ENCODE peak calls at places on chromosomes 13 and 19, in five cellular contexts. N is fibroblast of pulmonary artery, V is NCI-H1436, R is lower lobe of right lung, D is D341Med. X is an unnamed sample.

GRCh38 chr13:99894105-99894504 is 77.5 kb downstream of the ZIC5 start:
- DNase-seq in R (no peak), N (no peak), V (no peak), D (no peak), X (no peak)

GRCh38 chr19:4525563-4526002 is 7.3 kb upstream of the PLIN4 start:
- DNase-seq in N (no peak), V (no peak), R (no peak), D (no peak), X (no peak)

GRCh38 chr13:36154567-36155231 is 23.5 kb upstream of the DCLK1 start:
- DNase-seq in D (no peak), R (no peak), N (no peak), V (no peak), X (no peak)

GRCh38 chr13:83450586-83450985 is 431.7 kb downstream of the SLITRK1 start:
- DNase-seq in D (no peak), R (no peak), V (no peak), N (peak; percentile 27), X (no peak)

GRCh38 chr13:46386426-46386995 is 541 bp downstream of the RUBCNL start:
- DNase-seq in D (no peak), R (no peak), N (no peak), V (no peak), X (no peak)

GRCh38 chr13:43036386-43037220 is 13.2 kb downstream of the DNAJC15 start:
- DNase-seq in N (peak; percentile 71), V (no peak), R (no peak), D (no peak), X (peak; percentile 71)

GRCh38 chr19:45884682-45885555 is 1.0 kb downstream of the IRF2BP1 start:
- DNase-seq in D (peak; percentile 57), N (no peak), R (no peak), V (no peak), X (no peak)

GRCh38 chr19:35107541-35107939 is 8.1 kb upstream of the FXYD3 start:
- DNase-seq in R (no peak), D (no peak), N (peak; percentile 58), V (no peak), X (no peak)

GRCh38 chr19:2691951-2692350 is 10.5 kb downstream of the GNG7 start:
- DNase-seq in D (no peak), V (no peak), R (no peak), N (no peak), X (no peak)

GRCh38 chr13:23794267-23795161 is 94.7 kb downstream of the MIPEP start:
- DNase-seq in N (peak; percentile 56), R (no peak), V (no peak), D (no peak), X (peak; percentile 84)

GRCh38 chr19:12090807-12091206 is 26.3 kb downstream of the ZNF844 start:
- DNase-seq in D (peak; percentile 82), R (peak; percentile 71), V (peak; percentile 40), N (peak; percentile 68), X (peak; percentile 68)

GRCh38 chr13:64052526-64052925 is 2636.9 kb upstream of the PCDH20 start:
- DNase-seq in R (no peak), V (no peak), D (no peak), N (no peak), X (no peak)

GRCh38 chr19:42095814-42096230 is 19.9 kb downstream of the ZNF574 start:
- DNase-seq in N (no peak), D (no peak), V (no peak), R (peak; percentile 42), X (no peak)

GRCh38 chr13:105333416-105333815 is 1202.0 kb downstream of the EFNB2 start:
- DNase-seq in D (no peak), N (no peak), V (no peak), R (no peak), X (no peak)

GRCh38 chr13:27791146-27791900 is 960 bp upstream of the GSX1 start:
- DNase-seq in R (no peak), D (no peak), V (no peak), N (no peak), X (no peak)

GRCh38 chr19:45496349-45496953 is 396 bp downstream of the RTN2 start:
- DNase-seq in R (no peak), V (no peak), D (peak; percentile 59), N (no peak), X (no peak)

GRCh38 chr19:15015946-15016542 is 33.2 kb upstream of the CASP14 start:
- DNase-seq in R (no peak), V (no peak), N (peak; percentile 26), D (no peak), X (peak; percentile 26)

GRCh38 chr19:45876411-45877197 is 9.3 kb downstream of the IRF2BP1 start:
- DNase-seq in D (no peak), V (no peak), R (no peak), N (peak; percentile 22), X (peak; percentile 27)

GRCh38 chr13:53138369-53139036 is 109.9 kb downstream of the OLFM4 start:
- DNase-seq in R (no peak), V (no peak), D (no peak), N (peak; percentile 72), X (no peak)

GRCh38 chr19:45098521-45099464 is 5.8 kb downstream of the PPP1R37 start:
- DNase-seq in R (no peak), D (no peak), V (no peak), N (peak; percentile 72), X (peak; percentile 39)

GRCh38 chr19:27774337-27774736 is 1438.6 kb downstream of the UQCRFS1 start:
- DNase-seq in V (no peak), N (no peak), D (no peak), R (no peak), X (no peak)

GRCh38 chr13:113497217-113497616 is 6.7 kb upstream of the DCUN1D2 start:
- DNase-seq in V (no peak), N (no peak), D (no peak), R (no peak), X (no peak)

GRCh38 chr13:113411216-113412023 is 41.9 kb downstream of the ADPRHL1 start:
- DNase-seq in D (no peak), V (no peak), R (peak; percentile 37), N (peak; percentile 70), X (peak; percentile 95)

X was measured in fibroblast of villous mesenchyme.